ENCODE peak calls at places on chromosomes 16 and 17, in eight cellular contexts. B is hypothalamus; G is ELR; U is left ventricle myocardium superior; W is stimulated activated naive B cell treated with anti-CD40 and anti-IgM and Interleukin-4, amounts not matched to agents 10 μg/mL and 1 μg/mL and 100 μg/mL, for 72 hours; A is GDM1; N is AG10803; L is psoas muscle. O is an unnamed sample.
A peak's percentile ranks its signal among the peaks of the same experiment; 100 is the strongest.

GRCh38 chr17:8123695-8124349 is at the start of gene HES7:
- DNase-seq in L (peak; percentile 61), A (no peak), U (no peak), G (peak; percentile 48), N (no peak), B (no peak), W (no peak), O (no peak)

GRCh38 chr16:66603537-66604375 is 748 bp upstream of the CMTM3 start:
- DNase-seq in A (peak; percentile 60), N (peak; percentile 66), L (peak; percentile 78), W (peak; percentile 56), G (peak; percentile 58), B (no peak), U (peak; percentile 80), O (peak; percentile 44)

GRCh38 chr17:74061758-74062157 is 141.7 kb upstream of the RPL38 start:
- DNase-seq in U (no peak), G (no peak), N (no peak), W (no peak), B (no peak), L (no peak), A (no peak), O (no peak)

GRCh38 chr17:12395733-12396354 is 269.8 kb upstream of the MYOCD start:
- DNase-seq in W (no peak), U (no peak), B (no peak), N (no peak), A (no peak), L (no peak), G (peak; percentile 48), O (no peak)

GRCh38 chr16:97822-98221 is 19.8 kb downstream of the MPG start:
- DNase-seq in B (no peak), N (no peak), A (no peak), W (no peak), L (no peak), U (no peak), G (peak; percentile 75), O (no peak)

GRCh38 chr17:32398946-32399345 is 45.4 kb upstream of the PSMD11 start:
- DNase-seq in B (no peak), A (no peak), L (no peak), U (no peak), N (no peak), G (no peak), W (no peak), O (no peak)

GRCh38 chr17:74738051-74738996 is 1.3 kb downstream of the RAB37 start:
- DNase-seq in B (no peak), W (peak; percentile 49), U (peak; percentile 62), G (no peak), A (peak; percentile 95), N (no peak), L (peak; percentile 70), O (peak; percentile 26)

GRCh38 chr16:47625115-47625567 is 164.0 kb downstream of the PHKB start:
- DNase-seq in B (no peak), W (no peak), N (no peak), L (no peak), U (no peak), A (no peak), G (no peak), O (no peak)

GRCh38 chr16:85799497-85800320 is at the start of the genes COX4I1 and EMC8:
- DNase-seq in U (peak; percentile 98), A (peak; percentile 73), N (peak; percentile 93), L (peak; percentile 98), W (peak; percentile 91), B (peak; percentile 87), G (peak; percentile 95), O (peak; percentile 83)

GRCh38 chr16:77223184-77223583 is 24.0 kb downstream of the SYCE1L start:
- DNase-seq in A (no peak), B (no peak), L (no peak), W (no peak), U (no peak), G (peak; percentile 22), N (no peak), O (no peak)

GRCh38 chr16:23082161-23082788 is 67.0 kb downstream of the USP31 start:
- DNase-seq in L (no peak), G (no peak), B (no peak), A (no peak), N (peak; percentile 56), U (no peak), W (no peak), O (no peak)

GRCh38 chr17:58189436-58190146 is 2.9 kb upstream of the EPX start:
- DNase-seq in G (peak; percentile 89), U (peak; percentile 52), W (no peak), N (peak; percentile 87), B (no peak), L (peak; percentile 73), A (no peak), O (no peak)

O was measured in effector CD8-positive, alpha-beta T cell.